ENCODE peak calls at places on chromosomes 2 and 18, in eight cellular contexts. N is astrocyte of the spinal cord, T is MM.1S, I is endodermal cell, M is fibroblast of lung, S is PC-9, G is fibroblast of villous mesenchyme, E is left ventricle myocardium inferior. O is an unnamed sample.

GRCh38 chr2:68719912-68720311 is 14.7 kb upstream of the ARHGAP25 start:
- DNase-seq in I (no peak), T (no peak), N (no peak), E (no peak), G (no peak), S (no peak), M (no peak), O (no peak)

GRCh38 chr2:31227711-31228125 is 6.2 kb upstream of the EHD3 start:
- DNase-seq in I (no peak), M (peak; percentile 82), S (no peak), T (no peak), E (no peak), G (no peak), N (no peak), O (no peak)

GRCh38 chr2:71129114-71129890 is 727 bp downstream of the MCEE start:
- DNase-seq in M (no peak), S (peak; percentile 56), G (peak; percentile 6), N (peak; percentile 10), E (no peak), I (no peak), T (no peak), O (no peak)

GRCh38 chr2:84801816-84802215 is 79.1 kb downstream of the TRABD2A start:
- DNase-seq in G (no peak), S (no peak), E (no peak), I (no peak), N (no peak), M (peak; percentile 21), T (no peak), O (no peak)

GRCh38 chr2:42084231-42084671 is 36.4 kb downstream of the PKDCC start:
- DNase-seq in N (peak; percentile 88), T (no peak), E (peak; percentile 38), M (peak; percentile 97), S (no peak), I (no peak), G (peak; percentile 95), O (peak; percentile 67)

GRCh38 chr18:60563082-60563481 is 190.5 kb upstream of the MC4R start:
- DNase-seq in I (no peak), M (no peak), E (no peak), S (no peak), T (no peak), G (no peak), N (no peak), O (no peak)

GRCh38 chr2:46873632-46874068 is 42.0 kb downstream of the MCFD2 start:
- DNase-seq in I (peak; percentile 82), G (peak; percentile 97), T (no peak), N (peak; percentile 96), M (peak; percentile 95), E (peak; percentile 46), S (peak; percentile 88), O (peak; percentile 99)

GRCh38 chr2:20371656-20372055 is 21.0 kb upstream of the PUM2 start:
- DNase-seq in I (no peak), S (peak; percentile 24), E (no peak), N (no peak), M (no peak), G (peak; percentile 24), T (no peak), O (no peak)

GRCh38 chr2:240043279-240043990 is 9.9 kb downstream of the OR6B3 start:
- DNase-seq in T (no peak), M (no peak), S (no peak), G (no peak), I (no peak), E (no peak), N (no peak), O (no peak)

GRCh38 chr2:163884416-163884815 is 148.6 kb upstream of the FIGN start:
- DNase-seq in S (no peak), E (no peak), M (no peak), I (no peak), N (no peak), G (peak; percentile 55), T (no peak), O (no peak)

GRCh38 chr2:128984066-128984465 is 665.4 kb upstream of the HS6ST1 start:
- DNase-seq in G (no peak), N (no peak), E (no peak), M (no peak), I (no peak), S (no peak), T (no peak), O (no peak)

GRCh38 chr2:20627712-20628380 is 23.1 kb downstream of the HS1BP3 start:
- DNase-seq in N (no peak), M (no peak), T (no peak), G (no peak), I (no peak), S (no peak), E (peak; percentile 8), O (no peak)

GRCh38 chr18:46559946-46560670 is 96.9 kb downstream of the LOXHD1 start:
- DNase-seq in E (no peak), M (no peak), G (no peak), N (no peak), S (no peak), I (no peak), T (no peak), O (no peak)

GRCh38 chr2:45778720-45779171 is 127.3 kb downstream of the PRKCE start:
- DNase-seq in E (peak; percentile 41), G (peak; percentile 83), S (peak; percentile 67), M (peak; percentile 75), I (peak; percentile 87), T (peak; percentile 82), N (peak; percentile 48), O (peak; percentile 72)

GRCh38 chr2:88668862-88669261 is 22.6 kb upstream of the RPIA start:
- DNase-seq in E (no peak), G (no peak), S (no peak), T (no peak), N (no peak), I (no peak), M (no peak), O (no peak)

GRCh38 chr2:88673363-88673762 is 18.1 kb upstream of the RPIA start:
- DNase-seq in T (no peak), I (no peak), E (no peak), S (no peak), M (no peak), N (no peak), G (no peak), O (no peak)

GRCh38 chr2:88669371-88670214 is 21.9 kb upstream of the RPIA start:
- DNase-seq in G (peak; percentile 54), M (peak; percentile 62), N (peak; percentile 27), S (peak; percentile 57), T (peak; percentile 60), E (no peak), I (peak; percentile 71), O (peak; percentile 21)

GRCh38 chr2:88667219-88667618 is 24.3 kb upstream of the RPIA start:
- DNase-seq in M (no peak), G (no peak), T (peak; percentile 18), I (no peak), S (no peak), E (no peak), N (no peak), O (no peak)

DNA sequence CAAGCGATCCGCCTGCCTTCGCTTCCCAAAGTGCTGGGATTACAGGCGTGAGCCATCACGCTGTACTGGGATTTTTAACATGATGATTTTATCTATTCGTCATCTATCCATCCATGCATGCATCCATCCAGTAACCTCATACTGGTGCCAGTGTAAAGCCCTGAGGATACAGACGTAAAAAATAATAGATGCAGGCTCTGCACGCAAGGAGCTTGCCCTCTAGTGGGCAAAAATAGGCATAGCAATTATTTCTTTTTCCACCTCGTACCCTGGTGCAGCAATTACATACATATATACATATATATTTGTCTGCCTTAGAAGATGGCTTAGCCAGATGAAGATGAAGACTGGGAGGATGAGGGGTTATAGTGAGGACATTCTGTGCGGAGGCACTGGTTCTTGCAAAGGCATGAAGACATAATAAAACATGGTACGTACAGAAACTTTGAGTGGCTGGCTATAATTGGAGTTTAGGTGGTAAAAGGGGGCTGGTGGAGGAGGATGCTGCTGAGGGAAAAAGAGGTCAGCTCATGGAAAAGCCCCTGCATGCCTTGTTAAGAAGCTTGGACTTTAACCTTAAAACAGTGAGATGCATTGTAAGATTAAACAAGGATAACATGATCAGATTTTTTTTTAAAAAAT is 19.6 kb upstream of the RPIA start:
- DNase-seq in I (peak; percentile 47), S (peak; percentile 59), E (no peak), M (peak; percentile 71), T (peak; percentile 67), G (peak; percentile 67), N (peak; percentile 62), O (peak; percentile 82)
- TF ChIP-seq CTCF in I (peak; percentile 95), S (peak; percentile 93), E (peak; percentile 93), M (peak; percentile 91), T (peak; percentile 91), G (peak; percentile 89), N (peak; percentile 83), O (peak; percentile 78)

DNA sequence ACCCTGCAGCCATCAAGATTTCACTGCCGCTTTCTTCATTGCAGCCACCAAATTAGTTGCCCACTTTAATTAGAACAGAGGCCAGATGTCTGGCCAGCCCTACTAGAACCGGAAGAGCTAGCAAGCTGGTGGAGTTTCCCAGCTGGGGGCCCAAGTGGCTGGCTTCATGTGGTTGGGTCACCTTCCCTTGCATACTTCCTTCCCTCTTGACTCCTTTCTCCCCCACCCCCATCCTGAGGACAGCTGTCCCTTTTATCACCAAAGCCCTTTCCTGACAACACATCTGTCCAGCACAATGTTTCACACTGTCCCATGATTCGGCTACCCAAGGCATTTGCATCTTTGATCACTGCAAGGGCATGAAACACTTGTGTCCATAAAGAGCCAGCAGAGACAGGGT is 187.3 kb downstream of the BCL11A start:
- DNase-seq in M (no peak), I (peak; percentile 55), S (no peak), N (no peak), G (no peak), E (no peak), T (peak; percentile 18), O (no peak)
- H3K4me3 ChIP-seq in M (no peak overlapping the region), I (no peak overlapping the region), S (no peak overlapping the region), N (no peak overlapping the region), G (no peak overlapping the region), E (no peak overlapping the region), T (no peak overlapping the region), O (no peak overlapping the region)

GRCh38 chr2:191246820-191247380 is 1.7 kb downstream of the MYO1B start:
- DNase-seq in N (peak; percentile 40), I (no peak), T (no peak), G (peak; percentile 40), E (no peak), M (peak; percentile 47), S (no peak), O (peak; percentile 38)

GRCh38 chr2:191244350-191244749 is 854 bp upstream of the MYO1B start:
- DNase-seq in N (no peak), M (no peak), I (no peak), S (no peak), T (no peak), G (no peak), E (no peak), O (no peak)

GRCh38 chr2:191245869-191246531 is 796 bp downstream of the MYO1B start:
- DNase-seq in N (peak; percentile 77), S (peak; percentile 50), E (peak; percentile 77), I (peak; percentile 96), T (no peak), G (peak; percentile 73), M (peak; percentile 67), O (peak; percentile 70)

GRCh38 chr2:191243154-191243553 is 2.0 kb upstream of the MYO1B start:
- DNase-seq in S (no peak), N (no peak), I (no peak), E (no peak), T (no peak), G (no peak), M (no peak), O (no peak)

GRCh38 chr2:191245046-191245868 is at the start of gene MYO1B:
- DNase-seq in I (peak; percentile 94), G (peak; percentile 83), E (peak; percentile 80), T (peak; percentile 71), N (peak; percentile 80), M (peak; percentile 68), S (peak; percentile 61), O (peak; percentile 93)
- TF ChIP-seq CTCF in I (peak; percentile 60), G (peak; percentile 48), E (peak; percentile 72), T (peak; percentile 53), N (peak; percentile 35), M (peak; percentile 34), S (peak; percentile 58), O (peak; percentile 51)

GRCh38 chr18:79963658-79964329 is 649 bp upstream of the HSBP1L1 start:
- DNase-seq in S (no peak), T (no peak), I (no peak), G (no peak), E (no peak), M (no peak), N (no peak), O (no peak)
- H3K4me3 ChIP-seq in S (peak overlapping the region; percentile 72), T (peak overlapping the region; percentile 54), I (no peak overlapping the region), G (peak overlapping the region; percentile 73), E (peak overlapping the region; percentile 77), M (peak overlapping the region; percentile 73), N (peak overlapping the region; percentile 43), O (peak overlapping the region; percentile 65)

O was measured in foreskin fibroblast.